ENCODE peak calls at places on chromosomes 5 and 9, in five cellular contexts. I, U, W, C and T are unnamed samples.

GRCh38 chr5:132839426-132840301 is 9.2 kb upstream of the SHROOM1 start:
- DNase-seq in I (no peak), U (no peak), W (no peak), C (no peak), T (peak)

GRCh38 chr5:1702318-1702717 is 97.3 kb downstream of the MRPL36 start:
- DNase-seq in I (no peak), U (no peak), W (no peak), C (no peak), T (no peak)

GRCh38 chr5:140202078-140202477 is 27.1 kb downstream of the CYSTM1 start:
- DNase-seq in I (no peak), U (no peak), W (no peak), C (no peak), T (peak)

GRCh38 chr9:22210262-22210661 is 201.2 kb upstream of the CDKN2B start:
- DNase-seq in I (no peak), U (no peak), W (no peak), C (peak), T (no peak)

GRCh38 chr9:84293001-84293798 is 47.4 kb downstream of the SLC28A3 start:
- DNase-seq in I (no peak), U (no peak), W (no peak), C (no peak), T (no peak)

GRCh38 chr9:81113408-81114124 is 575.8 kb downstream of the TLE1 start:
- DNase-seq in I (no peak), U (no peak), W (no peak), C (no peak), T (peak)

GRCh38 chr5:148972958-148973357 is 89.9 kb downstream of the SH3TC2 start:
- DNase-seq in I (peak), U (no peak), W (peak), C (peak), T (peak)

GRCh38 chr9:76756273-76756650 is 8.0 kb upstream of the PCA3 start:
- DNase-seq in I (no peak), U (peak), W (no peak), C (peak), T (peak)

GRCh38 chr5:35803221-35803651 is 53.5 kb upstream of the IL7R start:
- DNase-seq in I (peak), U (peak), W (no peak), C (no peak), T (peak)

GRCh38 chr5:57834829-57835554 is 352.4 kb upstream of the ACTBL2 start:
- DNase-seq in I (no peak), U (peak), W (no peak), C (peak), T (peak)

GRCh38 chr5:112257961-112258360 is 161.1 kb downstream of the EPB41L4A start:
- DNase-seq in I (no peak), U (no peak), W (no peak), C (no peak), T (no peak)

GRCh38 chr9:95127249-95128176 is 190.0 kb downstream of the FANCC start:
- DNase-seq in I (no peak), U (peak), W (peak), C (peak), T (peak)

GRCh38 chr5:115545065-115545882 is 699 bp upstream of the FEM1C start:
- DNase-seq in I (no peak), U (no peak), W (peak), C (no peak), T (no peak)

GRCh38 chr5:134119720-134120119 is 5.2 kb downstream of the TCF7 start:
- DNase-seq in I (no peak), U (no peak), W (no peak), C (no peak), T (no peak)

GRCh38 chr5:98816574-98817222 is 43.2 kb downstream of the RGMB start:
- DNase-seq in I (no peak), U (no peak), W (no peak), C (no peak), T (no peak)

GRCh38 chr5:73442960-73443627 is 5.5 kb downstream of the FOXD1 start:
- DNase-seq in I (no peak), U (peak), W (no peak), C (no peak), T (peak)

GRCh38 chr5:128920345-128921215 is 44.7 kb upstream of the SLC27A6 start:
- DNase-seq in I (peak), U (no peak), W (peak), C (peak), T (peak)

GRCh38 chr5:111929892-111930291 is 172.9 kb upstream of the NREP start:
- DNase-seq in I (peak), U (no peak), W (no peak), C (peak), T (peak)

GRCh38 chr5:172598251-172599203 is 42.5 kb upstream of the NEURL1B start:
- DNase-seq in I (no peak), U (no peak), W (no peak), C (no peak), T (no peak)

GRCh38 chr5:143094087-143094511 is 309.4 kb downstream of the NR3C1 start:
- DNase-seq in I (no peak), U (peak), W (no peak), C (no peak), T (peak)

GRCh38 chr9:130022566-130023146 is 20.3 kb downstream of the FNBP1 start:
- DNase-seq in I (no peak), U (no peak), W (no peak), C (no peak), T (no peak)

GRCh38 chr5:6837519-6838110 is 124.4 kb downstream of the TENT4A start:
- DNase-seq in I (no peak), U (no peak), W (no peak), C (peak), T (no peak)

GRCh38 chr5:169723103-169723831 is 86.2 kb downstream of the DOCK2 start:
- DNase-seq in I (no peak), U (no peak), W (no peak), C (no peak), T (no peak)

GRCh38 chr9:14183001-14183400 is 130.9 kb downstream of the NFIB start:
- DNase-seq in I (no peak), U (no peak), W (no peak), C (no peak), T (no peak)

GRCh38 chr5:12679731-12680130 is 775.5 kb upstream of the CTNND2 start:
- DNase-seq in I (no peak), U (no peak), W (no peak), C (no peak), T (no peak)

GRCh38 chr5:32531885-32532520 is 53.4 kb upstream of the SUB1 start:
- DNase-seq in I (peak), U (no peak), W (no peak), C (peak), T (peak)

GRCh38 chr9:124306098-124306735 is 48.5 kb downstream of the NEK6 start:
- DNase-seq in I (no peak), U (no peak), W (peak), C (peak), T (peak)

GRCh38 chr5:170080786-170081445 is 24.8 kb upstream of the FOXI1 start:
- DNase-seq in I (no peak), U (no peak), W (no peak), C (no peak), T (no peak)

GRCh38 chr5:95958308-95959014 is 3.2 kb downstream of the ELL2 start:
- DNase-seq in I (no peak), U (no peak), W (no peak), C (peak), T (no peak)

GRCh38 chr5:39794511-39794910 is 369.7 kb upstream of the DAB2 start:
- DNase-seq in I (no peak), U (no peak), W (no peak), C (peak), T (peak)

GRCh38 chr5:179828756-179829421 is 8.2 kb downstream of the SQSTM1 start:
- DNase-seq in I (no peak), U (no peak), W (no peak), C (no peak), T (no peak)

DNA sequence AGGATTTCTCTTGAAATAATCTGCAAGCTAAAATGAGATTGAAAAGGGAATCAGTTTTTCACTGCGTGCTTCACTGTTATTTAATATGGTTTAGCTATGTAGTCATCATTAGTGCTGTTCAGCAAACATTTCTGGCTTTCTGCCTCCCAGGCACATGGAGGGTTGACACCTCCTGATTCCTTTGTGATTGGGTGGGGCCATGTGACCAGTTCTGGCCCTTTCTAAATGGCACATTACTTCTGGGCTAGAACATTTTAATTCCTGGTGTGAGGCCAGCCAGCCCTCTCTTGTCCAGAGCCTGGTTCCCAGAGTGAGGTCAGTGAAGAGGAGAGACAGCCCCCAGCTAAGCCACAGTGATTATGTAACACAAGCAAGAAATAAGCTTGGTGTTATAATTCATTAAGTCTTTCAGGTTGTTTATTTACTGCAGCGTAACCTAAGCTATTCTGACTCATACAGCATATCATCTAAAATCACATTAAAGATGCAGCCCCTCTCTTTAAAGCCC is 17.4 kb upstream of the ARSI start:
- DNase-seq in I (peak), U (peak), W (no peak), C (peak), T (peak)
- H3K4me3 ChIP-seq in I (no peak), U (no peak), W (no peak), C (no peak), T (no peak)

DNA sequence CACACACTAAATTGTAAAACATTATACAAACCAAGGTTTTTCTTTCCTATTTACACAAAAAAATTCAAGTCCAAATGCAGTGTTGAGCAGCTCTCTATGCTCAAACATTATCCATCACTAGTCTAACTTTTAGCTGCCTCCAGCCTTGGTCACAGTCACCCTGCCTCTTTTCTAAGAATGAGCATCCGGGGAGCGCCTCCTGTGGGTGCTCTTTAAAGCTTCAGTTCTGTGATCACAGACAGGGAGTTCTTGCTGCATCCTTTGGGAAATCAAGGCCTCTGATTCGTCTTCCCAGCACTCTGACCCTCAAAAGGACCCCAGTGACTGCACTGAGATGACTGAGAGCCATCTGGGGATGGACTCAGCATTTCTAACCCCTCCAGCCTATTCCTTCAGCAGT is 289.6 kb downstream of the SEC61B start:
- DNase-seq in I (no peak), U (peak), W (no peak), C (no peak), T (no peak)
- TF ChIP-seq CTCF in I (peak), U (peak), W (peak), C (no peak), T (no peak)

DNA sequence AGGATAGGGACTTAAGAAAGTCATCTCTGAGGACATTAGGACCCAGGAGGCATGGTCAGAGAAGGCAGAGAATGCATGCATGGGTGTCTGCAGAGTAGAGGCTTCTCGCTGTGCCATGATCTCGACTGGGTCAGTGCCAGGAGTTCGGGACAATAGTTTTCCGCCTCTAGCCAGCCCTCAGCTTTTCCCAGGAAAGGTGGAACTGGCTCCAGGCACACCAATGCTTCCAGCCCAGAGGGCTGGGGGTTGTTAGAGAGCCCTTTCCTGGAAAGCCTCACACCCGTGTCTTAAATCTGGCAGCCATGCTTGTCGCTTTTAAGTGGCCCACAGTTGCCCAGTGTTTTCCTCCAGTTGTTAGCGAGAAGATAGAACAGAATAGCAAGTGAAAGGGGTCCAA is 1111.3 kb downstream of the TAF11L14 start:
- DNase-seq in I (no peak), U (no peak), W (no peak), C (peak), T (no peak)
- H3K4me3 ChIP-seq in I (peak), U (no peak), W (no peak), C (peak), T (peak)

GRCh38 chr9:105066265-105066865 is 138.4 kb upstream of the ABCA1 start:
- DNase-seq in I (no peak), U (no peak), W (no peak), C (no peak), T (no peak)
- TF ChIP-seq CTCF in I (no peak), U (no peak), W (no peak), C (no peak), T (no peak)

GRCh38 chr9:106921989-106922388 is 59.0 kb downstream of the ZNF462 start:
- DNase-seq in I (no peak), U (no peak), W (no peak), C (no peak), T (peak)
- H3K4me3 ChIP-seq in I (no peak), U (no peak), W (no peak), C (no peak), T (no peak)

DNA sequence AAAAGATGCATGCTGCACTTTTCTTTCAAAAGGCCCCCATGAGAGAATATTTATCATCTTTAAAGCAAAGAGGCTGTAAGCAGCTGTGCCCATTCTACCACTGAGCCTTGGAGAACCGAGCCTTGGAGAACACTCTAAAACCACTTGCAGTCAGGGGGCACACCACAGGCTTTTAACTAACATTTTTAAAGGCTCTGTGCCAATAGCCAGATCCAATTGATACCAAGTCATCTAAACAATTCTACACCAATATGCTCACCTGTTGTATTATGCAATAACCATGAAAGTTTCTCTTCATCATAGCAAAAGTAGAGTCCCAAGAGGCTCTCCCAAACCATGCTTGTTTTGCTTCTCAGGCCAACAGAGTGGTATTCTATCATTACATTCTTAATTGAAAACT is 1090.5 kb upstream of the SEMA6A start:
- DNase-seq in I (no peak), U (no peak), W (no peak), C (no peak), T (peak)
- TF ChIP-seq CTCF in I (no peak), U (no peak), W (no peak), C (no peak), T (no peak)

GRCh38 chr9:133509179-133510083 is 15.3 kb downstream of the MYMK start:
- DNase-seq in I (no peak), U (peak), W (no peak), C (no peak), T (no peak)
- H3K4me3 ChIP-seq in I (no peak), U (peak), W (no peak), C (peak), T (no peak)

GRCh38 chr9:136596630-136597031 is 50.8 kb upstream of the NOTCH1 start:
- DNase-seq in I (no peak), U (no peak), W (no peak), C (no peak), T (no peak)

GRCh38 chr9:136596219-136596616 is 50.4 kb upstream of the NOTCH1 start:
- DNase-seq in I (no peak), U (no peak), W (no peak), C (no peak), T (no peak)

GRCh38 chr9:136597141-136597885 is 51.5 kb upstream of the NOTCH1 start:
- DNase-seq in I (no peak), U (no peak), W (no peak), C (no peak), T (no peak)

GRCh38 chr9:136599074-136599531 is 53.3 kb upstream of the NOTCH1 start:
- DNase-seq in I (no peak), U (no peak), W (no peak), C (no peak), T (no peak)

DNA sequence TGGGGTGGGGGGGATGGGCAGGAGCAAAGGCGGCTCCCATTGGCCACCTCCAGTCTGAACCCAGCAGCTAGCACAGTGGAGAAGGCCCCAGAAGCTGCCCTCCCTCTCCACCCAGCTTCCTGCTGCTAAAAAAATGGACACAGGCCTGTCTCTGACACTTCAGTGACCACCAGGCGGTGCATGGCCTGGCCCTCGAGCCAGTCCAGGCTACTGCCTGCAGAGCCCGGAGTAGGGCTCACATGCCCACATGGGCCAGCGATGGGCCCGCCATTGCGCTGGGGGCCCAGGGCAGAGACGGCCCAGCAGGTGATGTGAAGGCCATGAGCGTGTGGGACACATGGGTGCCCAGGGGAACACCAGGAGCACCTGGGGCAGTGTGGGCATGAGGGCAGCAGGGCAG is 52.1 kb upstream of the NOTCH1 start:
- DNase-seq in I (no peak), U (no peak), W (no peak), C (no peak), T (no peak)
- TF ChIP-seq CTCF in I (no peak), U (peak), W (no peak), C (no peak), T (peak)

GRCh38 chr5:54537720-54538119 is 20.2 kb downstream of the SNX18 start:
- DNase-seq in I (no peak), U (no peak), W (no peak), C (no peak), T (no peak)

GRCh38 chr5:54533541-54534179 is 16.1 kb downstream of the SNX18 start:
- DNase-seq in I (no peak), U (peak), W (no peak), C (no peak), T (no peak)

GRCh38 chr5:54535149-54535844 is 17.7 kb downstream of the SNX18 start:
- DNase-seq in I (no peak), U (no peak), W (no peak), C (no peak), T (no peak)

GRCh38 chr5:54531536-54531935 is 14.0 kb downstream of the SNX18 start:
- DNase-seq in I (no peak), U (no peak), W (no peak), C (no peak), T (peak)

DNA sequence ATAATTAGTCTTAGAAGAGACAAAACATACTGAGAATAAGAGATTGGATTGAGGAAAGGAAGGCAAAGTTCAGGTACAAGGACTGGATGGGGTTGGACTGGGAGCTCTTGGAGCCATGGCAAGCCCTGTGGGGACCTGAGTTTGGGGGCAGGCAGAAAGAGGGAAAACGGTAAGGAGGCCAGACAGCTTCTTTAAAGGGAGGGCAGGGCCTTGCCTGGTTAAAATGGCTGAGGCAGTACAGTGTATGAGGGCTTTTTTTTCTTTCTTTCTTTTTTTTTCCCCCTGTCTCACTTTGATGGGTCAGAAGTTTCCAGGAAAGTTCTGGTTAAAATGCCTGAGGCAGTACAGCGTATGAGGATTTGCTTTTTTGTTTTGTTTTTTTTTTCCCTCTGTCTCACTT is 16.7 kb downstream of the SNX18 start:
- DNase-seq in I (no peak), U (no peak), W (no peak), C (no peak), T (no peak)
- H3K4me3 ChIP-seq in I (no peak), U (no peak), W (no peak), C (no peak), T (no peak)